ENCODE peak calls at places on chromosomes 11 and 22, in four cellular contexts. P, S, R and O are unnamed samples.

GRCh38 chr11:20337526-20338154 is 25.9 kb upstream of the HTATIP2 start:
- DNase-seq in P (peak; percentile 55), S (peak; percentile 33), R (peak; percentile 36), O (peak; percentile 59)

GRCh38 chr22:27692243-27692642 is 109.3 kb downstream of the MN1 start:
- DNase-seq in P (no peak), S (peak; percentile 42), R (no peak), O (no peak)

GRCh38 chr11:44255406-44256071 is 54.4 kb downstream of the ALX4 start:
- DNase-seq in P (peak; percentile 22), S (no peak), R (no peak), O (no peak)

GRCh38 chr22:23068832-23069385 is 1.4 kb upstream of the GNAZ start:
- DNase-seq in P (no peak), S (no peak), R (peak; percentile 12), O (no peak)

GRCh38 chr11:68213135-68213515 is at the start of gene KMT5B:
- DNase-seq in P (peak; percentile 83), S (peak; percentile 62), R (no peak), O (peak; percentile 64)

GRCh38 chr11:113153847-113154246 is 160.5 kb upstream of the TTC12 start:
- DNase-seq in P (no peak), S (peak; percentile 23), R (no peak), O (no peak)

GRCh38 chr11:23991140-23991539 is 505.7 kb upstream of the LUZP2 start:
- DNase-seq in P (no peak), S (no peak), R (no peak), O (no peak)

GRCh38 chr22:36334838-36335603 is 52.7 kb downstream of the MYH9 start:
- DNase-seq in P (no peak), S (peak; percentile 82), R (no peak), O (no peak)

GRCh38 chr22:17422736-17423343 is 53.6 kb downstream of the CECR2 start:
- DNase-seq in P (no peak), S (no peak), R (no peak), O (no peak)

GRCh38 chr11:100923555-100923954 is 206.1 kb downstream of the PGR start:
- DNase-seq in P (no peak), S (no peak), R (no peak), O (no peak)

GRCh38 chr22:37750596-37751162 is 53.8 kb downstream of the TRIOBP start:
- DNase-seq in P (no peak), S (no peak), R (no peak), O (no peak)

GRCh38 chr11:12525466-12526055 is 148.2 kb downstream of the PARVA start:
- DNase-seq in P (no peak), S (no peak), R (no peak), O (no peak)

GRCh38 chr11:126781942-126782341 is 218.6 kb downstream of the KIRREL3 start:
- DNase-seq in P (no peak), S (no peak), R (no peak), O (no peak)

GRCh38 chr22:30636226-30637077 is 871 bp downstream of the SLC35E4 start:
- DNase-seq in P (peak; percentile 55), S (peak; percentile 17), R (peak; percentile 52), O (no peak)

GRCh38 chr11:129117595-129118350 is 74.4 kb downstream of the ARHGAP32 start:
- DNase-seq in P (no peak), S (peak; percentile 74), R (no peak), O (peak; percentile 58)

GRCh38 chr11:94740975-94741707 is 27.0 kb upstream of the AMOTL1 start:
- DNase-seq in P (peak; percentile 62), S (peak; percentile 77), R (peak; percentile 47), O (peak; percentile 49)

GRCh38 chr22:20922141-20922751 is 5.0 kb downstream of the CRKL start:
- DNase-seq in P (no peak), S (no peak), R (no peak), O (no peak)

GRCh38 chr11:13970986-13971385 is 8.5 kb downstream of the SPON1 start:
- DNase-seq in P (peak; percentile 53), S (no peak), R (peak; percentile 55), O (no peak)

GRCh38 chr22:31977939-31978338 is 33.6 kb downstream of the YWHAH start:
- DNase-seq in P (no peak), S (no peak), R (no peak), O (no peak)

GRCh38 chr11:74568028-74568427 is 24.4 kb upstream of the POLD3 start:
- DNase-seq in P (no peak), S (no peak), R (no peak), O (no peak)

GRCh38 chr22:30882974-30883533 is 85.5 kb downstream of the MORC2 start:
- DNase-seq in P (no peak), S (no peak), R (no peak), O (no peak)

GRCh38 chr11:128630367-128631230 is 43.2 kb upstream of the ETS1 start:
- DNase-seq in P (peak; percentile 89), S (peak; percentile 86), R (peak; percentile 78), O (peak; percentile 84)

GRCh38 chr22:39900306-39901227 is at the start of gene GRAP2:
- DNase-seq in P (no peak), S (no peak), R (no peak), O (no peak)

GRCh38 chr22:33487041-33487716 is 429.0 kb upstream of the SYN3 start:
- DNase-seq in P (no peak), S (no peak), R (no peak), O (no peak)

GRCh38 chr22:38412435-38413084 is 42.4 kb downstream of the KCNJ4 start:
- DNase-seq in P (peak; percentile 94), S (no peak), R (peak; percentile 63), O (no peak)

GRCh38 chr22:30390974-30391691 is 3.9 kb upstream of the RNF215 start:
- DNase-seq in P (peak; percentile 71), S (peak; percentile 65), R (peak; percentile 71), O (no peak)

GRCh38 chr11:3810951-3811350 is 2.6 kb downstream of the PGAP2 start:
- DNase-seq in P (no peak), S (no peak), R (no peak), O (no peak)

GRCh38 chr11:113663567-113663966 is 42.5 kb downstream of the TMPRSS5 start:
- DNase-seq in P (no peak), S (no peak), R (no peak), O (no peak)

GRCh38 chr22:23673826-23674690 is 16.8 kb upstream of the RGL4 start:
- DNase-seq in P (no peak), S (no peak), R (peak; percentile 36), O (no peak)

GRCh38 chr22:39296981-39297489 is 22.4 kb downstream of the RPL3 start:
- DNase-seq in P (no peak), S (no peak), R (no peak), O (no peak)

GRCh38 chr11:134509381-134510068 is 97.5 kb upstream of the B3GAT1 start:
- DNase-seq in P (no peak), S (no peak), R (no peak), O (no peak)

GRCh38 chr11:32990481-32990880 is 25.2 kb upstream of the DEPDC7 start:
- DNase-seq in P (no peak), S (no peak), R (no peak), O (no peak)

GRCh38 chr22:20084547-20085413 is 4.7 kb downstream of the DGCR8 start:
- DNase-seq in P (peak; percentile 82), S (peak; percentile 18), R (peak; percentile 83), O (peak; percentile 40)

GRCh38 chr11:71334191-71334590 is 81.8 kb upstream of the SHANK2 start:
- DNase-seq in P (no peak), S (no peak), R (peak; percentile 8), O (no peak)

GRCh38 chr11:17600316-17601205 is 53.5 kb downstream of the OTOG start:
- DNase-seq in P (no peak), S (no peak), R (no peak), O (no peak)

GRCh38 chr11:60866911-60867870 is at the start of gene ZP1:
- DNase-seq in P (no peak), S (no peak), R (no peak), O (no peak)

GRCh38 chr22:39496131-39496838 is 5.8 kb upstream of the MIEF1 start:
- DNase-seq in P (peak; percentile 76), S (peak; percentile 82), R (peak; percentile 77), O (peak; percentile 59)

GRCh38 chr11:127182586-127183203 is 182.1 kb upstream of the KIRREL3 start:
- DNase-seq in P (no peak), S (no peak), R (no peak), O (no peak)

GRCh38 chr11:96342971-96343711 is at the start of gene MAML2:
- DNase-seq in P (peak; percentile 81), S (peak; percentile 96), R (peak; percentile 96), O (peak; percentile 81)
- H2BK12ac ChIP-seq in P (no peak within 1 kb of the TSS), S (peak within 1 kb of the TSS; percentile 73), R (no peak within 1 kb of the TSS), O (no peak within 1 kb of the TSS)

GRCh38 chr11:8282621-8283509 is 19.2 kb upstream of the LMO1 start:
- DNase-seq in P (peak; percentile 57), S (no peak), R (peak; percentile 59), O (no peak)
- H2BK15ac ChIP-seq in P (no peak overlapping the region), S (no peak overlapping the region), R (no peak overlapping the region), O (no peak overlapping the region)

GRCh38 chr11:65869643-65870306 is 2.8 kb downstream of the EFEMP2 start:
- DNase-seq in P (no peak), S (no peak), R (no peak), O (no peak)

GRCh38 chr11:65866524-65867283 is 5.9 kb downstream of the EFEMP2 start:
- DNase-seq in P (no peak), S (no peak), R (no peak), O (no peak)

GRCh38 chr11:65868907-65869306 is 3.7 kb downstream of the EFEMP2 start:
- DNase-seq in P (no peak), S (no peak), R (no peak), O (no peak)

GRCh38 chr11:65867284-65868071 is 5.1 kb downstream of the EFEMP2 start:
- DNase-seq in P (peak; percentile 90), S (no peak), R (peak; percentile 66), O (peak; percentile 47)

GRCh38 chr11:65868076-65868667 is 4.4 kb downstream of the EFEMP2 start:
- DNase-seq in P (no peak), S (peak; percentile 31), R (peak; percentile 75), O (peak; percentile 62)
- H3K23ac ChIP-seq in P (no peak overlapping the region), S (no peak overlapping the region), R (no peak overlapping the region), O (no peak overlapping the region)

DNA sequence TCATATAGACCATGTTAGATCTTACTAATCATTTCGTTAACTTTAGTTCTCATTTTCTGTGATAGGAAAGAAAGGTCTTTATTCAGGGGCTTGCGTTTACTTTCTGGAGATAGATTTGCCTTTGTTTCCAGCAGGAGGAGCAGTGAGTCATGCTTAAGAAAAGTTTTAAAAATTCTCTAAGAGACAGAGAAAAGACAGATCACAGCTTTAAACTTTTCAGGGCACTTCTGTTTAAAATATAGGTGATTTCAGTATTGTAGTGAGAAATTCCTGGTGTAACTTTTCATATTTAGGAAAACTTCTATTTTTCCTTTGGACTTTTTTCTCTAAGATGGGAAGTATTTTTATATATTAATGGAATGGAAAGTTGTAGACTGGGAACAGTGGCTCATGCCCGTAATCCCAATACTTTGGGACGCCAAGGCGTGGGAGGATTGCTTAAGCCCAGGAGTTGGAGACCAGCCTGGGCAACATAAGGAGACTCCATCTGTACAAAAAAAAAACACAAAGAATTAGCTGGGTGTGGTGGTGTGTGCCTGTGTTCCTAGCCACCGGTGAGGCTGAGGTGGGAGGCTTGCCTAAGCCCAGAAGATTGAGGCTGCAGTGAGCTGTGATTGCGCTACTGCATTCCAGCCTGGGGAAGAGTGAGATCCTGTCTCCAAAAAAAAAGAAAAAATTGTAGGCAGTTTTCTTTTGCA is 60.3 kb downstream of the ATXN10 start:
- DNase-seq in P (no peak), S (peak; percentile 47), R (no peak), O (no peak)
- H2BK12ac ChIP-seq in P (no peak overlapping the region), S (no peak overlapping the region), R (no peak overlapping the region), O (no peak overlapping the region)

GRCh38 chr11:73325036-73325981 is 17.2 kb downstream of the ARHGEF17 start:
- DNase-seq in P (no peak), S (peak; percentile 83), R (no peak), O (no peak)
- H2BK15ac ChIP-seq in P (no peak overlapping the region), S (peak overlapping the region; percentile 98), R (no peak overlapping the region), O (peak overlapping the region; percentile 47)